ENCODE peak calls at places on chromosomes 5 and 9, in six cellular contexts. One of them, this sample, is unnamed.
A peak's percentile ranks its signal among the peaks of the same experiment; 100 is the strongest.

GRCh38 chr9:128610889-128611288 is 45.8 kb downstream of the DYNC2I2 start:
- DNase-seq in prostate gland: no peak
- DNase-seq in H9: no peak
- DNase-seq in A549: no peak
- DNase-seq in body of pancreas: no peak
- DNase-seq in fibroblast of lung: no peak
- DNase-seq in this sample: no peak

GRCh38 chr5:144189800-144190429 is 19.2 kb downstream of the KCTD16 start:
- DNase-seq in fibroblast of lung: peak; percentile 47
- DNase-seq in A549: peak; percentile 91
- DNase-seq in body of pancreas: no peak
- DNase-seq in H9: no peak
- DNase-seq in prostate gland: no peak
- DNase-seq in this sample: no peak

GRCh38 chr5:42217791-42218190 is 205.4 kb upstream of the GHR start:
- DNase-seq in fibroblast of lung: no peak
- DNase-seq in prostate gland: no peak
- DNase-seq in A549: no peak
- DNase-seq in H9: no peak
- DNase-seq in body of pancreas: no peak
- DNase-seq in this sample: no peak

GRCh38 chr5:88190106-88190834 is 78.4 kb downstream of the TMEM161B start:
- DNase-seq in prostate gland: no peak
- DNase-seq in fibroblast of lung: no peak
- DNase-seq in body of pancreas: no peak
- DNase-seq in A549: peak; percentile 2
- DNase-seq in H9: peak; percentile 34
- DNase-seq in this sample: no peak

GRCh38 chr9:34809504-34810186 is 99.7 kb upstream of the CCL21 start:
- DNase-seq in H9: peak; percentile 84
- DNase-seq in body of pancreas: peak; percentile 29
- DNase-seq in A549: peak; percentile 8
- DNase-seq in fibroblast of lung: peak; percentile 3
- DNase-seq in prostate gland: peak; percentile 4
- DNase-seq in this sample: no peak

GRCh38 chr9:34493972-34494535 is 28.7 kb downstream of the ENHO start:
- DNase-seq in prostate gland: no peak
- DNase-seq in H9: peak; percentile 70
- DNase-seq in A549: peak; percentile 19
- DNase-seq in fibroblast of lung: peak; percentile 44
- DNase-seq in body of pancreas: peak; percentile 35
- DNase-seq in this sample: no peak

GRCh38 chr5:140246378-140247122 is 56.4 kb downstream of the PFDN1 start:
- DNase-seq in body of pancreas: no peak
- DNase-seq in A549: no peak
- DNase-seq in fibroblast of lung: peak; percentile 57
- DNase-seq in H9: no peak
- DNase-seq in prostate gland: no peak
- DNase-seq in this sample: no peak

GRCh38 chr9:2180704-2181103 is 165.6 kb downstream of the SMARCA2 start:
- DNase-seq in fibroblast of lung: no peak
- DNase-seq in prostate gland: no peak
- DNase-seq in body of pancreas: no peak
- DNase-seq in A549: no peak
- DNase-seq in H9: no peak
- DNase-seq in this sample: no peak

GRCh38 chr9:132572921-132573320 is 9.5 kb upstream of the BARHL1 start:
- DNase-seq in A549: peak; percentile 20
- DNase-seq in body of pancreas: no peak
- DNase-seq in prostate gland: no peak
- DNase-seq in H9: peak; percentile 62
- DNase-seq in fibroblast of lung: no peak
- DNase-seq in this sample: no peak

GRCh38 chr9:69190866-69191672 is 17.0 kb downstream of the TJP2 start:
- DNase-seq in A549: no peak
- DNase-seq in H9: no peak
- DNase-seq in body of pancreas: no peak
- DNase-seq in prostate gland: no peak
- DNase-seq in fibroblast of lung: no peak
- DNase-seq in this sample: no peak

GRCh38 chr5:173547579-173547978 is 68.9 kb downstream of the BOD1 start:
- DNase-seq in fibroblast of lung: peak; percentile 48
- DNase-seq in H9: no peak
- DNase-seq in body of pancreas: no peak
- DNase-seq in prostate gland: no peak
- DNase-seq in A549: no peak
- DNase-seq in this sample: no peak

GRCh38 chr9:7879551-7880245 is 80.1 kb upstream of the DMAC1 start:
- DNase-seq in prostate gland: no peak
- DNase-seq in body of pancreas: no peak
- DNase-seq in A549: no peak
- DNase-seq in fibroblast of lung: no peak
- DNase-seq in H9: peak; percentile 37
- DNase-seq in this sample: no peak

GRCh38 chr5:115736004-115736689 is 80.3 kb downstream of the CDO1 start:
- DNase-seq in H9: no peak
- DNase-seq in prostate gland: no peak
- DNase-seq in body of pancreas: no peak
- DNase-seq in A549: no peak
- DNase-seq in fibroblast of lung: no peak
- DNase-seq in this sample: no peak

GRCh38 chr5:26553079-26553478 is 485.3 kb downstream of the CDH9 start:
- DNase-seq in A549: peak; percentile 23
- DNase-seq in prostate gland: no peak
- DNase-seq in fibroblast of lung: no peak
- DNase-seq in body of pancreas: no peak
- DNase-seq in H9: no peak
- DNase-seq in this sample: no peak

GRCh38 chr5:93188876-93189485 is 392.0 kb downstream of the NR2F1-AS1 start:
- DNase-seq in A549: no peak
- DNase-seq in fibroblast of lung: no peak
- DNase-seq in body of pancreas: no peak
- DNase-seq in H9: no peak
- DNase-seq in prostate gland: no peak
- DNase-seq in this sample: no peak

GRCh38 chr9:125949247-125949646 is 202.1 kb downstream of the PBX3 start:
- DNase-seq in prostate gland: no peak
- DNase-seq in body of pancreas: no peak
- DNase-seq in fibroblast of lung: no peak
- DNase-seq in A549: no peak
- DNase-seq in H9: no peak
- DNase-seq in this sample: no peak

GRCh38 chr5:172792693-172793570 is 21.9 kb upstream of the DUSP1 start:
- DNase-seq in prostate gland: no peak
- DNase-seq in fibroblast of lung: no peak
- DNase-seq in H9: no peak
- DNase-seq in body of pancreas: no peak
- DNase-seq in A549: no peak
- DNase-seq in this sample: no peak

GRCh38 chr5:8829322-8830029 is 716.4 kb downstream of the SEMA5A start:
- DNase-seq in fibroblast of lung: peak; percentile 100
- DNase-seq in body of pancreas: peak; percentile 26
- DNase-seq in H9: no peak
- DNase-seq in A549: peak; percentile 54
- DNase-seq in prostate gland: no peak
- DNase-seq in this sample: no peak

GRCh38 chr5:160797020-160797419 is 55.0 kb downstream of the ATP10B start:
- DNase-seq in fibroblast of lung: no peak
- DNase-seq in A549: no peak
- DNase-seq in body of pancreas: no peak
- DNase-seq in H9: no peak
- DNase-seq in prostate gland: no peak
- DNase-seq in this sample: no peak

GRCh38 chr5:160165137-160166068 is 46.2 kb upstream of the PWWP2A start:
- DNase-seq in A549: peak; percentile 95
- DNase-seq in H9: peak; percentile 93
- DNase-seq in body of pancreas: peak; percentile 76
- DNase-seq in fibroblast of lung: peak; percentile 99
- DNase-seq in prostate gland: no peak
- DNase-seq in this sample: peak; percentile 83

GRCh38 chr5:54720346-54720745 is 202.8 kb downstream of the SNX18 start:
- DNase-seq in fibroblast of lung: no peak
- DNase-seq in prostate gland: no peak
- DNase-seq in H9: no peak
- DNase-seq in body of pancreas: no peak
- DNase-seq in A549: no peak
- DNase-seq in this sample: no peak

GRCh38 chr5:54719384-54720306 is 202.1 kb downstream of the SNX18 start:
- DNase-seq in fibroblast of lung: peak; percentile 72
- DNase-seq in A549: no peak
- DNase-seq in body of pancreas: no peak
- DNase-seq in prostate gland: peak; percentile 39
- DNase-seq in H9: peak; percentile 76
- DNase-seq in this sample: peak; percentile 55

GRCh38 chr5:54717870-54718269 is 200.3 kb downstream of the SNX18 start:
- DNase-seq in prostate gland: no peak
- DNase-seq in fibroblast of lung: no peak
- DNase-seq in H9: no peak
- DNase-seq in A549: no peak
- DNase-seq in body of pancreas: no peak
- DNase-seq in this sample: no peak

GRCh38 chr5:54717459-54717858 is 199.9 kb downstream of the SNX18 start:
- DNase-seq in H9: no peak
- DNase-seq in body of pancreas: no peak
- DNase-seq in prostate gland: no peak
- DNase-seq in fibroblast of lung: no peak
- DNase-seq in A549: no peak
- DNase-seq in this sample: no peak

DNA sequence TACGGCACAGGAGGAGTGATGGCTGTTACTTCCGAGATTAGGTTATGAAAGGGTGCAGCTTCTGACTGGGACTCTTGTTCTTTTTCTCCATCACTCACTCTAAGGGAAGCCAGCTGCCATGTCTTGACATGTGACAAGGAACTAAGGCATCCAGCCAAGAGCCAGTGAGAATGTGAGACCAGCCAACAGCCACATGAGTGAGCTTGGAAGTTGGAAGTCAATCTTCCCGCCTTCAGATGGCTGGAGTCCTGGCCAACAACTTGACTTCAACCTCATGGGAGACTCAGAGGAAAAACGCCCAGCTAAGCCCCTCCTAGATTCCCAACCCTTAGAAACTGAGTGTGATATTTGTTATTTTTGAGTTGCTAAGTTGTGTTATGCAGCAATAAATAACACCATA is 201.1 kb downstream of the SNX18 start:
- DNase-seq in fibroblast of lung: peak; percentile 72
- DNase-seq in prostate gland: no peak
- DNase-seq in A549: no peak
- DNase-seq in body of pancreas: no peak
- DNase-seq in H9: no peak
- DNase-seq in this sample: peak; percentile 82
- H3K27ac ChIP-seq in fibroblast of lung: peak overlapping the region; percentile 44
- H3K27ac ChIP-seq in prostate gland: no peak overlapping the region
- H3K27ac ChIP-seq in A549: no peak overlapping the region
- H3K27ac ChIP-seq in body of pancreas: no peak overlapping the region
- H3K27ac ChIP-seq in H9: no peak overlapping the region
- H3K27ac ChIP-seq in this sample: peak overlapping the region; percentile 85

DNA sequence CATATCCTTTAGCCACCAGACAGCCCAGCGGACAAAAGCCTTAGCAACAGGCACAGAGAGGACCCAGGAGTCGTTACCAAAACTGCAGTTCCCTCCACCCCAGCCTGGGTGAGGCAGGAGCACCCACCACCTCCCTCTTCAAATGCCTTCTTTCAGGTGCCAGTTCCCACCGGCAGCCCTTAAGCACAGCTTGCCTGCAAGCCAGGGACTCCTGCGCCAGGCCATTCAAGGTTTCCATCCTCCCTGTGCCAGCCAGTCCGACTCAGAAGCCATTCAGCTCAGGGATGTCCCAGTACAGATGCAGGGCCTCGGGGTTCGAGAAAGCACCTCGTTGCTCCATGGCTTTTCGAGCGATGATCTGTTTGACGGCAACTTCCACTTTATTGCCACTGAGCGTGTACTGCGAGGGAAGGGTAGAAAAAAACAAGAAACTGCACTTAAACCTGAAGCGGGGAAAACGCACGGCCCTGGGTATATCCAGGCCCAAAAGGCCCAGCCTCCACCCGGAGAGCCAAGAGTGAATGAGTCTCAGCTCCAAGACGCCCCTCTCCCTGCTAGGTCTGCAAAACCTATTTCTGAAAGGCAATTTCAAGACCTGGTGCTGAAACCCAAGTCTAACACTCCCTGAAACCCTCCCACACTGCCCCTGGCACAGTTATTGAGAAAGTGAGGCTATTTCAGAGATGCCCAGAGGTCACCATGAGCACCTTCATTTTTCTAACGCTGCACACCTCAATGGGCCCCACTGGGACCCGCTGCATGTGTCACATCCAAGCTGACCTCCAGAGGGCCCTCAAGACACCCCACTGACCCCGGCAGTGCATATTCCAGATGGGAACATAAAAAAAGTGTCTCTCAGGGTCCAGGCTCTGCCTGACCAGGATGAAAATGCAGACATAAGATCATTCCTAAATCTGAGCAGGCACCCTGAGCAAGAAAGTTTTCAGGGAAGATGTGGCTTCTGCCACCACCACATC is 36.8 kb upstream of the ZNF354A start:
- DNase-seq in body of pancreas: no peak
- DNase-seq in H9: no peak
- DNase-seq in fibroblast of lung: no peak
- DNase-seq in A549: no peak
- DNase-seq in prostate gland: no peak
- DNase-seq in this sample: no peak
- H3K9me3 ChIP-seq in body of pancreas: no peaks in the 10 kb centered on the region
- H3K9me3 ChIP-seq in H9: no peaks in the 10 kb centered on the region
- H3K9me3 ChIP-seq in fibroblast of lung: no peaks in the 10 kb centered on the region
- H3K9me3 ChIP-seq in A549: peaks cover 20% of the 10 kb centered on the region
- H3K9me3 ChIP-seq in prostate gland: no peaks in the 10 kb centered on the region
- H3K9me3 ChIP-seq in this sample: no peaks in the 10 kb centered on the region

GRCh38 chr9:109865521-109865920 is 85.5 kb downstream of the PALM2AKAP2 start:
- DNase-seq in body of pancreas: no peak
- DNase-seq in fibroblast of lung: no peak
- DNase-seq in H9: no peak
- DNase-seq in A549: no peak
- DNase-seq in prostate gland: no peak
- DNase-seq in this sample: no peak
- TF ChIP-seq CTCF in body of pancreas: no peak
- TF ChIP-seq CTCF in fibroblast of lung: no peak
- TF ChIP-seq CTCF in H9: no peak
- TF ChIP-seq CTCF in A549: no peak
- TF ChIP-seq CTCF in prostate gland: no peak
- TF ChIP-seq CTCF in this sample: no peak

GRCh38 chr9:130530932-130531331 is 48.4 kb upstream of the FUBP3 start:
- DNase-seq in prostate gland: peak; percentile 29
- DNase-seq in body of pancreas: peak; percentile 32
- DNase-seq in A549: no peak
- DNase-seq in fibroblast of lung: peak; percentile 72
- DNase-seq in H9: no peak
- DNase-seq in this sample: no peak

GRCh38 chr9:130535818-130536521 is 43.4 kb upstream of the FUBP3 start:
- DNase-seq in fibroblast of lung: peak; percentile 31
- DNase-seq in A549: no peak
- DNase-seq in body of pancreas: no peak
- DNase-seq in H9: no peak
- DNase-seq in prostate gland: peak; percentile 8
- DNase-seq in this sample: no peak

GRCh38 chr9:130531670-130532069 is 47.7 kb upstream of the FUBP3 start:
- DNase-seq in fibroblast of lung: no peak
- DNase-seq in prostate gland: no peak
- DNase-seq in H9: no peak
- DNase-seq in body of pancreas: no peak
- DNase-seq in A549: no peak
- DNase-seq in this sample: no peak

GRCh38 chr9:130528674-130529073 is 50.7 kb upstream of the FUBP3 start:
- DNase-seq in A549: no peak
- DNase-seq in fibroblast of lung: no peak
- DNase-seq in body of pancreas: no peak
- DNase-seq in H9: no peak
- DNase-seq in prostate gland: no peak
- DNase-seq in this sample: no peak

GRCh38 chr9:130532426-130532825 is 47.0 kb upstream of the FUBP3 start:
- DNase-seq in body of pancreas: no peak
- DNase-seq in fibroblast of lung: no peak
- DNase-seq in A549: no peak
- DNase-seq in H9: no peak
- DNase-seq in prostate gland: no peak
- DNase-seq in this sample: no peak
- H3K27ac ChIP-seq in body of pancreas: no peak overlapping the region
- H3K27ac ChIP-seq in fibroblast of lung: no peak overlapping the region
- H3K27ac ChIP-seq in A549: no peak overlapping the region
- H3K27ac ChIP-seq in H9: no peak overlapping the region
- H3K27ac ChIP-seq in prostate gland: no peak overlapping the region
- H3K27ac ChIP-seq in this sample: no peak overlapping the region